ENCODE peak calls at places on chromosomes 11 and 22, in six cellular contexts. W, S, Q, L, N and B are unnamed samples.

GRCh38 chr22:24159650-24160049 is 21.6 kb upstream of the SUSD2 start:
- DNase-seq in Q (no peak), W (no peak), N (no peak), L (no peak), S (no peak), B (no peak)

GRCh38 chr11:118434123-118434552 is 2.2 kb upstream of the KMT2A start:
- DNase-seq in Q (no peak), S (no peak), N (no peak), W (peak; percentile 55), L (no peak), B (no peak)

GRCh38 chr11:110968348-110969062 is 256.3 kb upstream of the ARHGAP20 start:
- DNase-seq in L (no peak), N (no peak), Q (no peak), S (no peak), W (no peak), B (no peak)

GRCh38 chr11:61728066-61728939 is 24.1 kb upstream of the MYRF start:
- DNase-seq in L (no peak), W (no peak), S (no peak), Q (no peak), N (no peak), B (no peak)

GRCh38 chr11:64130618-64131017 is 35.3 kb downstream of the MACROD1 start:
- DNase-seq in N (no peak), W (no peak), L (no peak), Q (no peak), S (no peak), B (no peak)

GRCh38 chr22:25358421-25359170 is 139.2 kb downstream of the CRYBB2 start:
- DNase-seq in S (no peak), W (no peak), N (no peak), L (no peak), Q (peak; percentile 54), B (peak; percentile 40)

GRCh38 chr11:72684236-72684912 is 10.2 kb upstream of the PDE2A start:
- DNase-seq in S (peak; percentile 91), N (peak; percentile 68), Q (peak; percentile 85), W (peak; percentile 23), L (no peak), B (peak; percentile 88)

GRCh38 chr22:20033045-20033706 is 12.3 kb downstream of the TANGO2 start:
- DNase-seq in W (no peak), N (no peak), S (no peak), L (no peak), Q (no peak), B (no peak)

GRCh38 chr11:73314121-73314948 is 6.3 kb downstream of the ARHGEF17 start:
- DNase-seq in S (peak; percentile 43), L (no peak), N (no peak), Q (no peak), W (no peak), B (peak; percentile 67)

GRCh38 chr22:24451162-24451561 is 23.8 kb downstream of the ADORA2A start:
- DNase-seq in Q (no peak), L (no peak), S (no peak), W (no peak), N (no peak), B (no peak)

GRCh38 chr11:123558536-123559315 is 95.7 kb downstream of the SCN3B start:
- DNase-seq in N (no peak), S (no peak), Q (no peak), L (no peak), W (no peak), B (no peak)

GRCh38 chr22:24503137-24503850 is 8.2 kb downstream of the UPB1 start:
- DNase-seq in Q (peak; percentile 81), S (peak; percentile 81), L (peak; percentile 32), N (no peak), W (peak; percentile 32), B (no peak)

GRCh38 chr11:113675003-113675471 is 31.1 kb downstream of the TMPRSS5 start:
- DNase-seq in S (peak; percentile 97), Q (no peak), W (no peak), N (no peak), L (no peak), B (no peak)

GRCh38 chr22:19687561-19688300 is 26.6 kb upstream of the SEPTIN5 start:
- DNase-seq in S (no peak), W (no peak), Q (peak; percentile 90), L (no peak), N (no peak), B (no peak)

GRCh38 chr11:9901931-9902330 is 238.1 kb downstream of the SWAP70 start:
- DNase-seq in S (no peak), N (no peak), W (no peak), L (no peak), Q (no peak), B (no peak)

GRCh38 chr11:82718307-82718706 is 15.4 kb downstream of the FAM181B start:
- DNase-seq in Q (no peak), W (peak; percentile 2), N (peak; percentile 24), S (peak; percentile 72), L (no peak), B (no peak)

GRCh38 chr11:132728026-132728425 is 804.3 kb downstream of the OPCML start:
- DNase-seq in W (no peak), S (no peak), Q (no peak), L (no peak), N (no peak), B (no peak)

GRCh38 chr11:13984616-13985474 is 22.3 kb downstream of the SPON1 start:
- DNase-seq in Q (no peak), W (no peak), L (no peak), N (no peak), S (peak; percentile 91), B (no peak)